ENCODE peak calls at places on chromosomes 16 and 17, in five cellular contexts. Y is transverse colon, U is upper lobe of left lung, N is SK-N-MC, Q is stomach. B is an unnamed sample.

GRCh38 chr17:7241783-7242716 is at the start of gene GABARAP:
- DNase-seq in Y (peak; percentile 96), U (peak; percentile 93), N (no peak), Q (peak; percentile 96), B (peak; percentile 97)

GRCh38 chr17:77696151-77696719 is 262.3 kb upstream of the TNRC6C start:
- DNase-seq in Y (no peak), U (no peak), N (no peak), Q (no peak), B (peak; percentile 72)

GRCh38 chr17:76193616-76194015 is 46.7 kb downstream of the RNF157 start:
- DNase-seq in Y (no peak), U (no peak), N (no peak), Q (no peak), B (no peak)

GRCh38 chr17:1228752-1229353 is 41.4 kb upstream of the BHLHA9 start:
- DNase-seq in Y (no peak), U (no peak), N (no peak), Q (no peak), B (no peak)

GRCh38 chr16:68408967-68409366 is 39.3 kb downstream of the SMPD3 start:
- DNase-seq in Y (no peak), U (no peak), N (no peak), Q (no peak), B (no peak)

GRCh38 chr17:73645050-73645871 is 1.0 kb upstream of the SDK2 start:
- DNase-seq in Y (peak; percentile 36), U (no peak), N (no peak), Q (peak; percentile 25), B (no peak)

GRCh38 chr17:4509402-4509801 is 10.7 kb downstream of the SPNS2 start:
- DNase-seq in Y (no peak), U (peak; percentile 64), N (no peak), Q (peak; percentile 80), B (no peak)

GRCh38 chr17:2235792-2236365 is 67.7 kb downstream of the SMG6 start:
- DNase-seq in Y (no peak), U (no peak), N (no peak), Q (no peak), B (no peak)

GRCh38 chr16:35506018-35506897 is 2046.8 kb downstream of the TP53TG3F start:
- DNase-seq in Y (no peak), U (no peak), N (no peak), Q (no peak), B (no peak)

GRCh38 chr16:8258523-8258922 is 331.8 kb downstream of the TMEM114 start:
- DNase-seq in Y (no peak), U (no peak), N (no peak), Q (no peak), B (no peak)

GRCh38 chr17:4480929-4481898 is 17.5 kb upstream of the SPNS2 start:
- DNase-seq in Y (peak; percentile 81), U (no peak), N (no peak), Q (peak; percentile 78), B (peak; percentile 27)

GRCh38 chr17:2064147-2064489 is 9.2 kb downstream of the HIC1 start:
- DNase-seq in Y (no peak), U (no peak), N (no peak), Q (no peak), B (no peak)

GRCh38 chr17:6366144-6366755 is 68.7 kb downstream of the AIPL1 start:
- DNase-seq in Y (no peak), U (no peak), N (no peak), Q (no peak), B (peak; percentile 58)

GRCh38 chr17:17019430-17019762 is 22.9 kb upstream of the MPRIP start:
- DNase-seq in Y (no peak), U (no peak), N (no peak), Q (no peak), B (peak; percentile 46)

GRCh38 chr16:86883583-86884188 is 305.3 kb downstream of the FOXL1 start:
- DNase-seq in Y (no peak), U (no peak), N (no peak), Q (no peak), B (no peak)

GRCh38 chr16:1887711-1888354 is 15.9 kb upstream of the MEIOB start:
- DNase-seq in Y (no peak), U (no peak), N (no peak), Q (no peak), B (no peak)

DNA sequence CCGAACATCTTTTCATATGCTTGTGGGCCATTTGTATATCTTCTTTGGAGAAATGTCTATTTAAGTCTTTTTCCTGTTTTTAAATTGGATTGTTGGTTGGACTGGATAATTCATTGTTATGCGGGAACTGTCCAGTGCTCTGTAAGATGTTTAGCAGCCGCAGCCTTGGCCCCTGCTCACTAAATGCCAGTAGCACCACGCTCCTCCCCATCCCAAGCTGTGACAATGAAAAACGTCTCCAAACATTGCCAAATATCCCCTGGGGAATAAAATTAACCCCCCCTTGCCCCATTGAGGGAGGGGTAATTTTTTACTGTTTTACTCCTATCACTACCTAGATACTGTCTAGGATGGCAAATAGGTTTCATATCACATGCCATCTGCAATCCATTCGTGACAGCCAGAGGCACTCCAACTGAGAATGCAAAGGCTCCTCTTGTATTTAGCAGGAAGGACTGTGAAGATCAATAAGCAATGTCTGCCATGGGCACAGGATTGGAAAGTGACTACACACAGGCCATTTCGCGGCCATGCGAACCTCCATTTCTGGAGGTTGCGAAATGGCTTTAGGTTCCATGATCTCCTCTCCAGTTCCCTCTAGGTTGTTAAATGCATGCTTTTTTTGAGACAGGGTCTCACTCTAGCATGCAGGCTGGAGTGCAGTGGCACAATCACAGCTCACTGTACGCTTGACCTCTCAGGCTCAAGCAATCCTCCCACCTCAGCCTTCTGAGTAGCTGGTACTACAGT is 9.3 kb downstream of the PLXDC1 start:
- DNase-seq in Y (no peak), U (no peak), N (no peak), Q (no peak), B (no peak)
- TF ChIP-seq POLR2AphosphoS5 in Y (no peak), U (no peak), N (no peak), Q (no peak), B (no peak)

DNA sequence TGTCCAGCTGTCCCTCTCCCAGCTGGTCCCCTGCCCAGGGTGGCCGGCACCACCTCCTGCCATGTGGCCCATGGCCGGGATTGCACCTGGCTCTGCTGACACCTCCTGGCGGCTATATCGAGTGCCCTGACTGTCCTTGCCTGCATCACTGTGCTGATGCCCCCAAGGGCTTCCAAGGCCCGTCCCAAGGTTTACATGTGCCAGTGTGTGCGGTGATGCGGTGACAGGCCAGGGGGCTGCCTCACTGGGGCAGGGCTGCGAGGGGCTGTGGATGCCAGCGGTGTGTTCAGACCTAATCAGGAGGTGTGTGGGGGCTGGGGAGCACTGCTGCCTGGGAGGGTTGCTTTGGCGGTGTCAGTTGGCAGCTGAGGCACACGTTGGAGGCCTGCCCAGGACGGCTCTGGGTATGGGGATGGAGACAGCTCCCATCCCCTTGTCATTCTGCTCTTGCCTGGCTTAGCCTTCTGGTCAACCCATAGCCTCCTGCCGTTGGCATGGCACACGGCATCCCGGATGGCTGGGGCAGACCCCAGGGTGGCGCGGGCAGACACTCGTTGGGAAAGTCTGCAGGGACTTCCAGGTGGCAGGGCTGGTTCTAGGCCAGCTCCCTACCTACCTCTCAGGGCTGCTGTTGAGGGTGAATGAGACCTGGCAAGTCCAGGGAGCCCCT is 5.5 kb downstream of the MAP2K3 start:
- DNase-seq in Y (no peak), U (no peak), N (no peak), Q (no peak), B (no peak)
- H3K4me3 ChIP-seq in Y (no peak overlapping the region), U (no peak overlapping the region), N (no peak overlapping the region), Q (peak overlapping the region; percentile 82), B (no peak overlapping the region)

GRCh38 chr17:43423777-43424455 is 25.1 kb downstream of the ARL4D start:
- DNase-seq in Y (no peak), U (no peak), N (no peak), Q (no peak), B (no peak)

GRCh38 chr17:43416998-43417891 is 18.5 kb downstream of the ARL4D start:
- DNase-seq in Y (peak; percentile 76), U (peak; percentile 32), N (no peak), Q (peak; percentile 40), B (no peak)

DNA sequence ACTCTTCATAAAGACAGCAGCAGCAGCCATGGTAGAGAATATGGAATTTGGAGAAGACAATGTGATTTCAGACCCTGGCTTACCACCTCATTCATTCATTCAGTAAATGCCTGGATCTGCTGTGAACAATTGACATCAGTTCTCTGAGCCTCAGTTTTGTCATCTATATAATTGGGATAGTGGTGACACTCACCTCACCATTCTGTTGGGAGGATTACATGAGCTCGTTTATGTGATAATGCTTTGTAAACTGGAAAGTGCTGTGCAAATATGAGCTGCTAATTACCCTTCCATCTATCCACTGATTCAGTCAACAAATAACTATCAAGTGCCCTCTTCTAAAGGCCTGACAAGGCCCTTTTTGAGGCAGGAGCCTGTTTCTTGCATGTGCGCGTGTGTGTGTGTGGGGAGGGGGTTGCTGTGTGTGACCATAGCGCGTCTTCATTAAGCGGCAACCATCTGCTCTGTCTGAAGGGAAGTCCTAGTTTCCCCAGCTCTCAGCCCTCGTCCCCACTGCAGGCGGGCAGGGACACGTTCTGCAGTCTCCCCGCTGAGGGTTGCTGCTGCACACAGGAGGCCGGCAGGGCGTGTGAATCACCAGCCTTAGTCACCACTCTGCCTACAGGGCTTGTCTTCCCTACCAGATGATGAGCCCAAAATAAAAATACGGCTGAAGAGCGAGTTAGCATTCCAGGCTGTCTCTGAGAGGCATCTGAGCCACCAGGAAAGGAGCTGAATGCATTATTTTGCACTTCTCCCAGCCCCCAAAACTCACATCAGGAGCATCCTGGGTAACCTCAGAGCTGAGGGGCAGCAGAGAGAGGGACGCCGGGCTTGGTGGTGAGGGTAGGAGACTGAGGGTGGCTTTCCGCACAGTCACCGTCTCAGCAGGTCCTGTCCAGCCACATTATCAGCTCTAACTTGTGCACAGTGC is 19.9 kb downstream of the ARL4D start:
- DNase-seq in Y (peak; percentile 37), U (no peak), N (no peak), Q (no peak), B (no peak)
- TF ChIP-seq POLR2AphosphoS5 in Y (peak; percentile 38), U (no peak), N (no peak), Q (no peak), B (no peak)

GRCh38 chr16:30409125-30410060 is 2.0 kb downstream of the ZNF771 start:
- DNase-seq in Y (peak; percentile 95), U (peak; percentile 89), N (peak; percentile 47), Q (peak; percentile 93), B (peak; percentile 94)
- H3K4me3 ChIP-seq in Y (no peak overlapping the region), U (no peak overlapping the region), N (peak overlapping the region; percentile 5), Q (no peak overlapping the region), B (no peak overlapping the region)

DNA sequence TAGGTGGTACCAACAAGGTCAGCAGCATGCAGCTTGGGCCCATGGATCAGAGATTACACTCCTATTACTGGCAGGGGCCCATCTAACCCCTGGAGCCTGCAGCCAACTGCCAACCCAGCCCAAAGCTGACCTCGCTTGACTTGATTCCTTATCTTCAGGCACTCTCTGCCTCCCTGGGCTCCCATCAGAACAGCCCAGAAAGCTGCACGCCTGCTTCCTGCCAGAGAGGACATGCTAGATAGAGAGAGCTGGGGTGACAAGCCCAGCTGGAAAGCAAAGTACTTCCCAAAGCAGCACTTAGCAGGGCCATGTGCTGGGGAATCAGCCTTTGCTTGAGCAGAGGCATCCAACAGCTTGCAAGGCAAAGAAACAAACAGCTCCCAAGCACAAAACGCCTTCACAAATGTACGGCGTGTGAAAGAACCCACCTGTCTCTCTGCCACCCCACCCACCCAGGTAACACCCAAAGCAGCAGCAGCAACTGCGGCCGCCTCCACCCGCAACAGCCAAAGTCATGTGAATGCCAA is 74.2 kb upstream of the NLK start:
- DNase-seq in Y (no peak), U (no peak), N (no peak), Q (peak; percentile 36), B (no peak)
- TF ChIP-seq POLR2AphosphoS5 in Y (no peak), U (no peak), N (no peak), Q (no peak), B (no peak)

GRCh38 chr17:79010304-79010646 is 711 bp upstream of the CANT1 start:
- DNase-seq in Y (no peak), U (no peak), N (no peak), Q (no peak), B (no peak)
- H3K4me3 ChIP-seq in Y (no peak overlapping the region), U (peak overlapping the region; percentile 89), N (peak overlapping the region; percentile 81), Q (peak overlapping the region; percentile 79), B (peak overlapping the region; percentile 90)

GRCh38 chr16:24635900-24636610 is 93.4 kb upstream of the TNRC6A start:
- DNase-seq in Y (peak; percentile 66), U (peak; percentile 48), N (peak; percentile 99), Q (peak; percentile 66), B (peak; percentile 95)
- TF ChIP-seq POLR2AphosphoS5 in Y (peak; percentile 49), U (peak; percentile 27), N (peak; percentile 63), Q (peak; percentile 32), B (peak; percentile 65)

B was measured in suprapubic skin.